ENCODE peak calls at places on chromosomes 5 and 9, in seven cellular contexts. One of them, this sample, is unnamed.

GRCh38 chr9:111427186-111427585 is 57.0 kb downstream of the ECPAS start:
- DNase-seq in left lung: no peak
- DNase-seq in C1 segment of cervical spinal cord: no peak
- DNase-seq in CD8-positive, alpha-beta memory T cell: no peak
- DNase-seq in cardiac muscle cell: peak; percentile 34
- DNase-seq in activated CD8-positive, alpha-beta T cell treated with anti-CD3 and anti-CD28 coated beads, Interleukin-2, amount 10 ng/mL, durations not matched to agents 7 days and 5 days: no peak
- DNase-seq in activated CD4-positive, alpha-beta T cell treated with anti-CD3 and anti-CD28 coated beads, Interleukin-2, amount 50 U/mL, for 1 hour: no peak
- DNase-seq in this sample: no peak

GRCh38 chr9:109452761-109453160 is 45.3 kb downstream of the PTPN3 start:
- DNase-seq in C1 segment of cervical spinal cord: no peak
- DNase-seq in CD8-positive, alpha-beta memory T cell: no peak
- DNase-seq in cardiac muscle cell: peak; percentile 89
- DNase-seq in left lung: no peak
- DNase-seq in activated CD4-positive, alpha-beta T cell treated with anti-CD3 and anti-CD28 coated beads, Interleukin-2, amount 50 U/mL, for 1 hour: no peak
- DNase-seq in activated CD8-positive, alpha-beta T cell treated with anti-CD3 and anti-CD28 coated beads, Interleukin-2, amount 10 ng/mL, durations not matched to agents 7 days and 5 days: no peak
- DNase-seq in this sample: no peak

GRCh38 chr9:77649109-77649812 is 1.1 kb upstream of the GNA14 start:
- DNase-seq in activated CD8-positive, alpha-beta T cell treated with anti-CD3 and anti-CD28 coated beads, Interleukin-2, amount 10 ng/mL, durations not matched to agents 7 days and 5 days: no peak
- DNase-seq in left lung: no peak
- DNase-seq in CD8-positive, alpha-beta memory T cell: no peak
- DNase-seq in C1 segment of cervical spinal cord: no peak
- DNase-seq in activated CD4-positive, alpha-beta T cell treated with anti-CD3 and anti-CD28 coated beads, Interleukin-2, amount 50 U/mL, for 1 hour: no peak
- DNase-seq in cardiac muscle cell: peak; percentile 64
- DNase-seq in this sample: no peak

GRCh38 chr9:136683173-136683745 is 4.0 kb downstream of the AGPAT2 start:
- DNase-seq in activated CD4-positive, alpha-beta T cell treated with anti-CD3 and anti-CD28 coated beads, Interleukin-2, amount 50 U/mL, for 1 hour: no peak
- DNase-seq in left lung: no peak
- DNase-seq in cardiac muscle cell: no peak
- DNase-seq in CD8-positive, alpha-beta memory T cell: no peak
- DNase-seq in activated CD8-positive, alpha-beta T cell treated with anti-CD3 and anti-CD28 coated beads, Interleukin-2, amount 10 ng/mL, durations not matched to agents 7 days and 5 days: no peak
- DNase-seq in C1 segment of cervical spinal cord: no peak
- DNase-seq in this sample: no peak

GRCh38 chr5:129098488-129099183 is 4.1 kb downstream of the ISOC1 start:
- DNase-seq in CD8-positive, alpha-beta memory T cell: no peak
- DNase-seq in activated CD8-positive, alpha-beta T cell treated with anti-CD3 and anti-CD28 coated beads, Interleukin-2, amount 10 ng/mL, durations not matched to agents 7 days and 5 days: no peak
- DNase-seq in cardiac muscle cell: peak; percentile 23
- DNase-seq in left lung: no peak
- DNase-seq in activated CD4-positive, alpha-beta T cell treated with anti-CD3 and anti-CD28 coated beads, Interleukin-2, amount 50 U/mL, for 1 hour: no peak
- DNase-seq in C1 segment of cervical spinal cord: no peak
- DNase-seq in this sample: no peak

GRCh38 chr9:30310711-30311110 is 2073.7 kb upstream of the ACO1 start:
- DNase-seq in C1 segment of cervical spinal cord: no peak
- DNase-seq in activated CD4-positive, alpha-beta T cell treated with anti-CD3 and anti-CD28 coated beads, Interleukin-2, amount 50 U/mL, for 1 hour: no peak
- DNase-seq in activated CD8-positive, alpha-beta T cell treated with anti-CD3 and anti-CD28 coated beads, Interleukin-2, amount 10 ng/mL, durations not matched to agents 7 days and 5 days: no peak
- DNase-seq in cardiac muscle cell: no peak
- DNase-seq in left lung: no peak
- DNase-seq in CD8-positive, alpha-beta memory T cell: no peak
- DNase-seq in this sample: no peak

GRCh38 chr5:172454355-172455086 is at the start of gene SH3PXD2B:
- DNase-seq in activated CD8-positive, alpha-beta T cell treated with anti-CD3 and anti-CD28 coated beads, Interleukin-2, amount 10 ng/mL, durations not matched to agents 7 days and 5 days: peak; percentile 44
- DNase-seq in cardiac muscle cell: peak; percentile 79
- DNase-seq in C1 segment of cervical spinal cord: peak; percentile 70
- DNase-seq in left lung: peak; percentile 72
- DNase-seq in CD8-positive, alpha-beta memory T cell: peak; percentile 28
- DNase-seq in activated CD4-positive, alpha-beta T cell treated with anti-CD3 and anti-CD28 coated beads, Interleukin-2, amount 50 U/mL, for 1 hour: peak; percentile 36
- DNase-seq in this sample: no peak

GRCh38 chr9:107275530-107275929 is 7.5 kb upstream of the RAD23B start:
- DNase-seq in CD8-positive, alpha-beta memory T cell: no peak
- DNase-seq in left lung: no peak
- DNase-seq in activated CD4-positive, alpha-beta T cell treated with anti-CD3 and anti-CD28 coated beads, Interleukin-2, amount 50 U/mL, for 1 hour: no peak
- DNase-seq in activated CD8-positive, alpha-beta T cell treated with anti-CD3 and anti-CD28 coated beads, Interleukin-2, amount 10 ng/mL, durations not matched to agents 7 days and 5 days: no peak
- DNase-seq in C1 segment of cervical spinal cord: no peak
- DNase-seq in cardiac muscle cell: no peak
- DNase-seq in this sample: no peak

GRCh38 chr5:51138164-51138563 is 245.1 kb upstream of the ISL1 start:
- DNase-seq in cardiac muscle cell: no peak
- DNase-seq in activated CD8-positive, alpha-beta T cell treated with anti-CD3 and anti-CD28 coated beads, Interleukin-2, amount 10 ng/mL, durations not matched to agents 7 days and 5 days: no peak
- DNase-seq in activated CD4-positive, alpha-beta T cell treated with anti-CD3 and anti-CD28 coated beads, Interleukin-2, amount 50 U/mL, for 1 hour: no peak
- DNase-seq in C1 segment of cervical spinal cord: no peak
- DNase-seq in left lung: no peak
- DNase-seq in CD8-positive, alpha-beta memory T cell: no peak
- DNase-seq in this sample: no peak

GRCh38 chr9:18427691-18428090 is 46.3 kb upstream of the ADAMTSL1 start:
- DNase-seq in C1 segment of cervical spinal cord: no peak
- DNase-seq in CD8-positive, alpha-beta memory T cell: no peak
- DNase-seq in cardiac muscle cell: no peak
- DNase-seq in activated CD4-positive, alpha-beta T cell treated with anti-CD3 and anti-CD28 coated beads, Interleukin-2, amount 50 U/mL, for 1 hour: no peak
- DNase-seq in activated CD8-positive, alpha-beta T cell treated with anti-CD3 and anti-CD28 coated beads, Interleukin-2, amount 10 ng/mL, durations not matched to agents 7 days and 5 days: no peak
- DNase-seq in left lung: no peak
- DNase-seq in this sample: no peak

GRCh38 chr9:130173462-130173876 is 1.3 kb downstream of the NCS1 start:
- DNase-seq in activated CD4-positive, alpha-beta T cell treated with anti-CD3 and anti-CD28 coated beads, Interleukin-2, amount 50 U/mL, for 1 hour: no peak
- DNase-seq in C1 segment of cervical spinal cord: peak; percentile 30
- DNase-seq in cardiac muscle cell: peak; percentile 39
- DNase-seq in activated CD8-positive, alpha-beta T cell treated with anti-CD3 and anti-CD28 coated beads, Interleukin-2, amount 10 ng/mL, durations not matched to agents 7 days and 5 days: no peak
- DNase-seq in CD8-positive, alpha-beta memory T cell: no peak
- DNase-seq in left lung: no peak
- DNase-seq in this sample: no peak

GRCh38 chr5:16245249-16245648 is 65.7 kb upstream of the MARCHF11 start:
- DNase-seq in C1 segment of cervical spinal cord: no peak
- DNase-seq in left lung: no peak
- DNase-seq in cardiac muscle cell: no peak
- DNase-seq in activated CD4-positive, alpha-beta T cell treated with anti-CD3 and anti-CD28 coated beads, Interleukin-2, amount 50 U/mL, for 1 hour: no peak
- DNase-seq in activated CD8-positive, alpha-beta T cell treated with anti-CD3 and anti-CD28 coated beads, Interleukin-2, amount 10 ng/mL, durations not matched to agents 7 days and 5 days: no peak
- DNase-seq in CD8-positive, alpha-beta memory T cell: no peak
- DNase-seq in this sample: no peak